ENCODE peak calls at places on chromosomes 7 and 10, in seven cellular contexts. I is pancreas, E is brain microvascular endothelial cell, F is mesendoderm, V is stomach, J is transverse colon, A is sigmoid colon. T is an unnamed sample. For H3K36me3, the result is how much of the 10 kb centered on the place peaks cover.

GRCh38 chr10:51862149-51862548 is 162.8 kb upstream of the CSTF2T start:
- DNase-seq in E (no peak), J (no peak), A (no peak), I (no peak), V (no peak), F (no peak), T (no peak)

GRCh38 chr10:130138479-130138866 is 2.3 kb downstream of the GLRX3 start:
- DNase-seq in E (peak), J (no peak), V (no peak), F (peak), I (no peak), A (no peak), T (peak)

GRCh38 chr10:110709444-110709828 is 65.3 kb downstream of the RBM20 start:
- DNase-seq in A (no peak), I (no peak), J (no peak), V (no peak), F (no peak), E (no peak), T (no peak)

GRCh38 chr10:97612386-97612785 is 20.9 kb downstream of the MORN4 start:
- DNase-seq in I (no peak), J (no peak), F (peak), A (no peak), V (no peak), E (peak), T (no peak)

GRCh38 chr7:40095226-40095625 is 39.2 kb downstream of the MPLKIP start:
- DNase-seq in A (no peak), F (no peak), V (no peak), E (no peak), J (no peak), I (no peak), T (no peak)

GRCh38 chr10:94461503-94461902 is 59.2 kb downstream of the TBC1D12 start:
- DNase-seq in V (no peak), A (no peak), E (no peak), F (no peak), J (no peak), I (no peak), T (no peak)

GRCh38 chr7:155860840-155861479 is 48.7 kb upstream of the SHH start:
- DNase-seq in A (peak), F (no peak), I (peak), V (peak), J (no peak), E (no peak), T (peak)

GRCh38 chr7:82904871-82905270 is 257.8 kb downstream of the PCLO start:
- DNase-seq in A (no peak), J (no peak), I (no peak), E (no peak), F (no peak), V (no peak), T (no peak)

GRCh38 chr7:39086638-39087360 is 109.1 kb downstream of the POU6F2 start:
- DNase-seq in A (no peak), V (no peak), E (no peak), J (no peak), F (no peak), I (no peak), T (no peak)

GRCh38 chr10:110784198-110784597 is 87.5 kb upstream of the PDCD4 start:
- DNase-seq in J (no peak), E (no peak), V (no peak), A (peak), I (peak), F (no peak), T (no peak)

GRCh38 chr10:43227911-43228782 is 38.7 kb downstream of the RASGEF1A start:
- DNase-seq in V (no peak), I (no peak), A (peak), J (peak), F (no peak), E (no peak), T (no peak)

GRCh38 chr7:38451840-38452239 is 178.4 kb upstream of the TARP start:
- DNase-seq in E (peak), F (peak), I (no peak), J (no peak), A (no peak), V (no peak), T (no peak)

GRCh38 chr7:17849504-17849903 is 90.8 kb downstream of the SNX13 start:
- DNase-seq in I (no peak), J (no peak), A (no peak), V (no peak), E (peak), F (peak), T (no peak)

GRCh38 chr10:32454148-32454547 is 8.2 kb downstream of the CCDC7 start:
- DNase-seq in J (peak), E (no peak), V (no peak), F (no peak), A (no peak), I (no peak), T (no peak)

GRCh38 chr10:117363027-117363426 is 12.2 kb downstream of the PDZD8 start:
- DNase-seq in I (no peak), J (no peak), A (no peak), V (no peak), E (no peak), F (no peak), T (no peak)

GRCh38 chr7:140022582-140023211 is 40.1 kb downstream of the PARP12 start:
- DNase-seq in J (no peak), I (no peak), F (no peak), E (no peak), V (no peak), A (no peak), T (no peak)

GRCh38 chr10:123380491-123381085 is 226.4 kb downstream of the BUB3 start:
- DNase-seq in F (peak), V (no peak), J (no peak), A (no peak), I (no peak), E (no peak), T (no peak)

GRCh38 chr10:84204122-84204521 is 9.8 kb downstream of the CDHR1 start:
- DNase-seq in J (no peak), I (no peak), A (no peak), F (peak), E (no peak), V (no peak), T (no peak)

GRCh38 chr10:84201682-84202081 is 7.3 kb downstream of the CDHR1 start:
- DNase-seq in J (peak), A (no peak), F (no peak), E (no peak), V (no peak), I (no peak), T (no peak)

GRCh38 chr10:84201244-84201606 is 6.9 kb downstream of the CDHR1 start:
- DNase-seq in E (no peak), J (no peak), A (peak), V (no peak), I (no peak), F (no peak), T (no peak)

GRCh38 chr10:84200537-84201243 is 6.4 kb downstream of the CDHR1 start:
- DNase-seq in V (no peak), F (no peak), E (no peak), I (no peak), A (peak), J (peak), T (no peak)

DNA sequence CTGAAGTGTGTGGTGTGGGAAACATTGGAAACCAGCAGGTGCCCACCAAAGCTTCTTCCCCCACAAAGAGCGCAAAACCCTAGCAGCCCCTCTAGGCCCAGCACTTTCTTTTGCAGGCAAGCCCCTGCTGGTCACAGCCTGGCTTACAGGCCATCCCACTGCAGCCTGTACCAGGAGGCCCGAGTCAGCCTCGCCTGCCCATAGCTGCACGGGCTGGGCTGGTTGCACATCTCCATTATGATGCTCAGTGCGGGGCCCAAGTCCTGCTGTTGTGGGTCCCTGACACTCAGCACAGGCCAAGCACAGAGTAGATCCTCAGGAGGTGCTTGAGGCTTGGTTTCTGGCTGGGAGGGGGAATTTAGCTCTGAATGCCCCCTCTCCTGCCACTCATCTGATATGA is 8.0 kb downstream of the CDHR1 start:
- DNase-seq in A (no peak), F (no peak), E (no peak), I (no peak), J (peak), V (no peak), T (no peak)
- H3K36me3 ChIP-seq in A (under half), F (under half), E (under half), I (under half), J (under half), V (under half), T (under half)

GRCh38 chr7:43634384-43634783 is 51.5 kb downstream of the STK17A start:
- DNase-seq in E (no peak), V (no peak), F (no peak), I (no peak), J (no peak), A (no peak), T (no peak)
- H3K36me3 ChIP-seq in E (half or more), V (half or more), F (under half), I (under half), J (under half), A (half or more), T (under half)

DNA sequence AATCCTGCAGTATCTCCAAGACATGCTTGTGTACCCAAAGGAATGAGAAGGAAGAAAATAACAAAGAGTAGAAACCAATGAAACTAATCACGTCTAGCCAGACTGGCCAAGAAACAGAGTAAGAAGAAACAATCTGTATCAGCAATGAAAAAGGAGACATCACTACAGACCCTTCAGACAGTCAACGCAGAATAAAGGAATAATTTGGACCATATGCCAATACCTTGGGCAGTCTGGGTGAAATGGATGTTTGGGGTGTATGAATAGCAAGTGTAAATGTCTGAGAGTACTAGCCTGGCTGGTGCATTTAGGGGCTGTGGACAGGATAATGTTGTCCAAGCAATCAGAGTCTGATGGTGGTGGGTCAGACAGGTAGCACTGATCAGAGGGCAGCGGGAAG is 61.1 kb downstream of the SLC29A4 start:
- DNase-seq in J (no peak), I (no peak), F (no peak), A (no peak), V (no peak), E (no peak), T (no peak)
- H3K36me3 ChIP-seq in J (under half), I (under half), F (under half), A (half or more), V (half or more), E (under half), T (under half)

DNA sequence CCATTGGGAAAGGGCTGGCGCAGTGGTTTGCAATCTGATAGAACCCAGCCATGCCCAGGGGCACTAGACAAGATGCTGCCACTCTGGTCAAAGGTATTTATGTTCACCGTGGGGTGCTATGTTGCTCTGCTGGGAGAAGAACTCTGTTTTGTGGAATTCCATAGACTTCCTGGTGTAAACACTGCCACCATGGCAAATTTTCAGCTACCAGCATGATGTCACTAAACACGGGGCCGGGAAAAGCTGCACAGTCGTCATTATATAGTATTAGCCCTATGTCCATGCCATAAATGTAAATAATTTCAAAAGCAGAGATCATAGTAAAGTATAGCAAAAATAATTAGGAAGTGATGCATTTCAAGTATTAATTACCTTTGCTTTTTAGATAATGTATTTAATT is 500.6 kb downstream of the PARD3 start:
- DNase-seq in V (no peak), I (no peak), A (no peak), J (no peak), E (no peak), F (peak), T (no peak)
- H3K36me3 ChIP-seq in V (under half), I (under half), A (under half), J (under half), E (under half), F (under half), T (under half)

GRCh38 chr7:1172666-1173523 is 12.9 kb upstream of the ZFAND2A start:
- DNase-seq in J (no peak), I (no peak), E (no peak), F (no peak), V (no peak), A (no peak), T (no peak)
- H3K36me3 ChIP-seq in J (under half), I (under half), E (under half), F (under half), V (under half), A (under half), T (under half)

GRCh38 chr7:103870664-103871063 is 118.8 kb downstream of the RELN start:
- DNase-seq in E (no peak), A (no peak), J (no peak), F (no peak), V (no peak), I (no peak), T (no peak)
- H3K36me3 ChIP-seq in E (under half), A (under half), J (under half), F (under half), V (under half), I (under half), T (under half)

GRCh38 chr7:156865493-156865892 is 27.5 kb downstream of the LMBR1 start:
- DNase-seq in E (no peak), J (no peak), V (no peak), F (no peak), I (no peak), A (no peak), T (no peak)
- H3K36me3 ChIP-seq in E (under half), J (under half), V (under half), F (under half), I (under half), A (under half), T (under half)

GRCh38 chr7:23373151-23374004 is 74.2 kb downstream of the MALSU1 start:
- DNase-seq in V (no peak), F (no peak), J (no peak), E (no peak), I (no peak), A (no peak), T (no peak)

GRCh38 chr7:23369100-23369499 is 70.0 kb downstream of the MALSU1 start:
- DNase-seq in J (no peak), F (peak), I (no peak), E (no peak), A (no peak), V (no peak), T (no peak)

GRCh38 chr7:23372671-23373070 is 73.5 kb downstream of the MALSU1 start:
- DNase-seq in V (no peak), J (no peak), E (no peak), F (no peak), I (no peak), A (no peak), T (no peak)

GRCh38 chr7:23369695-23370404 is 70.7 kb downstream of the MALSU1 start:
- DNase-seq in E (no peak), F (peak), I (no peak), V (no peak), J (no peak), A (no peak), T (no peak)
- H3K36me3 ChIP-seq in E (under half), F (under half), I (under half), V (under half), J (under half), A (under half), T (under half)

DNA sequence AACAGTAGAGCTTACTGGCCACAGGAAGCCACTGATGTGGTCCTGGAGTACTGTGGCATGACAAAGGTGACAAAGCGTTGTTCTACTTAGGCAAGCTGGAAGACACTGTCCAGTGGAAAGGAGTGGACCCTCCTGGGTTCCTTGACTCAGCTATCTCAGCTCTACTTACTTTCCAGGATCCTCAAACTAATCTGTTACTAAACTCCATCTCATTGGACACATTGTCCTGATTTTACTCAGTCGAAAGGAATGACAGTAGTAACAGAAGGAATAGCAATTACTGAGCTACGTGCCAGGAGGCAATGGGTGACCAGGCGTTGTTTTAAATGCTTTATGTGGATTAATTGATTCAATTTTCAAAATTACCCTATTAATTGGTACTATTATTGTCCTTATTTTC is 41.6 kb downstream of the ABLIM1 start:
- DNase-seq in J (no peak), E (no peak), A (no peak), V (no peak), I (no peak), F (no peak), T (no peak)
- H3K36me3 ChIP-seq in J (under half), E (under half), A (under half), V (under half), I (under half), F (under half), T (under half)

DNA sequence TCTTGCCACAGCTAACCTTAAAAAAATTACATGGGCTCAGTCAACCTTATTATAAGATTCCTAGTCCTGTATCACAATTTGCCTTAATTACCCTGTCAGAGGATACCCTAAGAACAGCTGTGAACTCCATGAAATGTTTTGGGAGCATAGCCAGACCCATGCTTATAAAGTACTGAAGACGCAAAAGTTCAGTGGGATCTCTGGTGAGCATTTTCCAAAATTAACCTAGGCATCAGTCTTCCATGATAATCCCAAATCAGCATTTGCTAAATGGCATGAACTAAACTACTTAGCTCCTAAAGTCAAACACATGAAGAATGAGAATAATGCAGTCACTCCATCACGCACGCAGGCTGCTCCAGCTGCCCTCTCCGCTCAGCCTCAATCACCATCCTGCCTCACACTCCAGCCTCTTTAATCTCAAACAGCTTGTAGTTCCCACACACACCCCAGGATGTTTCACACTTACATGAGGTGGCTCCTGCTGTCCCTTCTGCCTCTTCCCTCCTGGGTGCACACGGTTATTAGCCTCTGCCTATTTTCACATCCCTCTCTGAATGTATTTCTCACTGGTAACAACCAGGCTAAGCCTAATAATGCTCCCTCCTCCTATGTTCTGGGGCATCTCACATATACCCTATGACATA is 15.3 kb downstream of the IGF2BP3 start:
- DNase-seq in E (no peak), J (no peak), A (no peak), F (peak), I (no peak), V (no peak), T (no peak)
- H3K36me3 ChIP-seq in E (under half), J (under half), A (under half), F (under half), I (under half), V (under half), T (under half)

T was measured in lung.